ENCODE peak calls at places on chromosomes 12 and 14, in ten cellular contexts. Q is adrenal gland, E is A549, N is body of pancreas, H is transverse colon, D is H54, T is uterus, U is suprapubic skin, S is NB4, R is stomach. C is an unnamed sample.

GRCh38 chr12:43309845-43310405 is 242.1 kb downstream of the ADAMTS20 start:
- DNase-seq in S (no peak), Q (no peak), H (no peak), U (no peak), N (no peak), R (no peak), T (no peak), D (no peak), E (no peak), C (no peak)

GRCh38 chr12:109020750-109021380 is at the start of gene SVOP:
- DNase-seq in T (peak), R (peak), H (peak), U (peak), S (peak), D (peak), N (peak), E (peak), Q (peak), C (peak)

GRCh38 chr12:779745-780734 is 27.7 kb downstream of the WNK1 start:
- DNase-seq in D (no peak), H (no peak), T (no peak), E (peak), N (no peak), R (no peak), S (no peak), Q (no peak), U (no peak), C (no peak)

GRCh38 chr12:53005215-53005985 is 856 bp upstream of the EIF4B start:
- DNase-seq in S (peak), Q (peak), R (no peak), E (peak), D (no peak), T (peak), H (no peak), U (peak), N (peak), C (peak)

GRCh38 chr14:38171197-38171596 is 36.5 kb upstream of the SSTR1 start:
- DNase-seq in T (no peak), D (no peak), Q (no peak), S (no peak), N (no peak), U (no peak), E (no peak), H (no peak), R (no peak), C (no peak)

GRCh38 chr12:5171701-5172100 is 128.0 kb downstream of the KCNA5 start:
- DNase-seq in T (no peak), U (no peak), E (peak), S (peak), Q (peak), H (peak), R (no peak), D (no peak), N (peak), C (peak)

GRCh38 chr14:97657609-97658008 is 860.4 kb downstream of the VRK1 start:
- DNase-seq in H (no peak), D (no peak), E (no peak), R (no peak), N (no peak), U (no peak), S (no peak), T (no peak), Q (no peak), C (no peak)

GRCh38 chr12:69927145-69927544 is 102.1 kb downstream of the MYRFL start:
- DNase-seq in Q (no peak), T (no peak), S (peak), R (no peak), E (no peak), U (no peak), D (no peak), N (no peak), H (no peak), C (no peak)

GRCh38 chr12:122227341-122227740 is 1.5 kb upstream of the DIABLO start:
- DNase-seq in D (no peak), T (no peak), Q (no peak), E (no peak), S (no peak), U (peak), H (no peak), R (no peak), N (no peak), C (no peak)

GRCh38 chr14:55138091-55138490 is 9.0 kb downstream of the LGALS3 start:
- DNase-seq in D (no peak), S (peak), R (no peak), U (no peak), H (no peak), T (no peak), N (no peak), E (no peak), Q (no peak), C (no peak)

GRCh38 chr14:42378274-42378673 is 771.6 kb downstream of the LRFN5 start:
- DNase-seq in T (no peak), D (no peak), U (no peak), H (no peak), R (no peak), S (no peak), N (no peak), E (peak), Q (no peak), C (no peak)

GRCh38 chr12:40697566-40698257 is 5.5 kb downstream of the CNTN1 start:
- DNase-seq in N (no peak), R (no peak), D (no peak), Q (no peak), T (no peak), E (peak), U (no peak), H (no peak), S (no peak), C (no peak)

GRCh38 chr14:33774866-33775519 is 175.9 kb downstream of the EGLN3 start:
- DNase-seq in H (no peak), R (no peak), U (no peak), N (no peak), S (no peak), T (no peak), E (no peak), Q (no peak), D (no peak), C (no peak)

GRCh38 chr12:109716512-109717389 is 3.1 kb downstream of the FAM222A start:
- DNase-seq in Q (no peak), S (no peak), N (no peak), T (no peak), H (peak), R (no peak), E (no peak), U (peak), D (no peak), C (peak)

GRCh38 chr12:78406776-78407335 is 457.7 kb upstream of the SYT1 start:
- DNase-seq in Q (no peak), S (no peak), R (no peak), E (no peak), U (no peak), N (no peak), T (no peak), D (no peak), H (no peak), C (no peak)

GRCh38 chr12:57085999-57086950 is 2.6 kb upstream of the NAB2 start:
- DNase-seq in T (peak), R (peak), S (peak), N (peak), E (peak), Q (peak), H (peak), U (peak), D (no peak), C (peak)

GRCh38 chr12:75162845-75163244 is 46.8 kb downstream of the KCNC2 start:
- DNase-seq in N (no peak), D (no peak), S (no peak), T (no peak), Q (no peak), H (no peak), U (no peak), E (no peak), R (no peak), C (no peak)

GRCh38 chr14:105294142-105294597 is 6.6 kb downstream of the BRF1 start:
- DNase-seq in T (no peak), N (no peak), H (no peak), E (no peak), U (no peak), S (peak), R (no peak), Q (peak), D (no peak), C (peak)

GRCh38 chr14:60925286-60925685 is 55.6 kb downstream of the TRMT5 start:
- DNase-seq in U (no peak), H (no peak), R (no peak), D (no peak), N (no peak), T (no peak), E (no peak), Q (no peak), S (no peak), C (no peak)

GRCh38 chr12:116067892-116068291 is 209.6 kb downstream of the MED13L start:
- DNase-seq in U (no peak), Q (no peak), T (no peak), S (no peak), D (no peak), H (no peak), E (no peak), R (no peak), N (no peak), C (no peak)

GRCh38 chr14:85539510-85539909 is 9.6 kb downstream of the FLRT2 start:
- DNase-seq in D (no peak), N (no peak), T (no peak), U (no peak), H (no peak), E (no peak), Q (no peak), R (no peak), S (no peak), C (no peak)

GRCh38 chr12:122021193-122021821 is 377 bp upstream of the BCL7A start:
- DNase-seq in R (no peak), Q (peak), H (peak), N (peak), D (no peak), T (peak), S (peak), U (no peak), E (no peak), C (peak)

GRCh38 chr12:65668981-65669695 is 155.1 kb upstream of the HMGA2 start:
- DNase-seq in S (no peak), Q (no peak), H (no peak), E (no peak), D (no peak), R (no peak), U (no peak), N (no peak), T (no peak), C (no peak)

GRCh38 chr12:46794593-46795190 is 31.1 kb downstream of the SLC38A4 start:
- DNase-seq in T (no peak), D (no peak), S (no peak), Q (no peak), N (no peak), H (no peak), U (no peak), E (no peak), R (no peak), C (no peak)

GRCh38 chr12:99983721-99984258 is 946 bp downstream of the ANKS1B start:
- DNase-seq in D (peak), N (no peak), T (peak), E (peak), H (no peak), S (peak), U (no peak), Q (peak), R (no peak), C (no peak)

GRCh38 chr14:95071649-95072256 is 85.6 kb downstream of the DICER1 start:
- DNase-seq in D (no peak), Q (no peak), S (no peak), R (no peak), E (no peak), U (no peak), H (no peak), N (no peak), T (no peak), C (no peak)

GRCh38 chr12:59023861-59024424 is 103.6 kb upstream of the LRIG3 start:
- DNase-seq in S (no peak), R (no peak), Q (no peak), U (no peak), T (no peak), N (no peak), H (no peak), E (no peak), D (no peak), C (no peak)

GRCh38 chr12:130764073-130764472 is 48.0 kb upstream of the RIMBP2 start:
- DNase-seq in N (no peak), Q (no peak), H (no peak), R (no peak), U (no peak), E (peak), T (no peak), D (no peak), S (peak), C (no peak)

GRCh38 chr12:132861558-132861957 is 25.8 kb downstream of the CHFR start:
- DNase-seq in U (no peak), E (no peak), D (no peak), H (no peak), R (no peak), S (no peak), Q (no peak), N (no peak), T (no peak), C (no peak)

GRCh38 chr14:51691176-51691575 is 39.5 kb downstream of the FRMD6 start:
- DNase-seq in D (no peak), Q (no peak), E (no peak), U (no peak), H (no peak), S (no peak), N (no peak), R (no peak), T (no peak), C (no peak)

GRCh38 chr14:51638071-51638944 is 13.4 kb upstream of the FRMD6 start:
- DNase-seq in U (peak), T (no peak), R (no peak), Q (no peak), H (no peak), S (no peak), E (peak), N (no peak), D (no peak), C (no peak)

GRCh38 chr12:6167327-6168280 is 32.6 kb upstream of the CD9 start:
- DNase-seq in T (peak), U (peak), H (peak), Q (peak), D (peak), N (no peak), E (peak), S (peak), R (peak), C (peak)

GRCh38 chr12:67275380-67275913 is 6.3 kb downstream of the CAND1 start:
- DNase-seq in N (no peak), U (no peak), D (no peak), H (no peak), S (no peak), R (no peak), E (no peak), Q (no peak), T (no peak), C (no peak)

GRCh38 chr14:96637521-96637920 is 135.3 kb downstream of the PAPOLA start:
- DNase-seq in U (no peak), E (no peak), T (peak), Q (no peak), D (no peak), R (peak), N (no peak), H (no peak), S (no peak), C (no peak)

GRCh38 chr14:90578283-90578985 is 181.6 kb downstream of the CALM1 start:
- DNase-seq in Q (no peak), U (no peak), N (no peak), E (no peak), D (no peak), R (no peak), T (no peak), H (no peak), S (no peak), C (peak)

GRCh38 chr14:73786942-73787759 is 64.5 kb upstream of the PTGR2 start:
- DNase-seq in T (peak), Q (peak), S (peak), U (no peak), N (peak), R (peak), H (peak), D (no peak), E (peak), C (peak)
- TF ChIP-seq POLR2A in T (peak), Q (peak), S (peak), U (peak), N (peak), R (no peak), H (peak), D (peak), E (peak), C (no peak)

GRCh38 chr14:93206793-93207467 is at the start of the genes GON7 and UBR7:
- DNase-seq in Q (peak), D (peak), S (peak), N (peak), H (peak), U (peak), R (peak), E (peak), T (peak), C (peak)
- TF ChIP-seq POLR2A in Q (peak), D (peak), S (peak), N (peak), H (peak), U (no peak), R (no peak), E (peak), T (peak), C (no peak)

DNA sequence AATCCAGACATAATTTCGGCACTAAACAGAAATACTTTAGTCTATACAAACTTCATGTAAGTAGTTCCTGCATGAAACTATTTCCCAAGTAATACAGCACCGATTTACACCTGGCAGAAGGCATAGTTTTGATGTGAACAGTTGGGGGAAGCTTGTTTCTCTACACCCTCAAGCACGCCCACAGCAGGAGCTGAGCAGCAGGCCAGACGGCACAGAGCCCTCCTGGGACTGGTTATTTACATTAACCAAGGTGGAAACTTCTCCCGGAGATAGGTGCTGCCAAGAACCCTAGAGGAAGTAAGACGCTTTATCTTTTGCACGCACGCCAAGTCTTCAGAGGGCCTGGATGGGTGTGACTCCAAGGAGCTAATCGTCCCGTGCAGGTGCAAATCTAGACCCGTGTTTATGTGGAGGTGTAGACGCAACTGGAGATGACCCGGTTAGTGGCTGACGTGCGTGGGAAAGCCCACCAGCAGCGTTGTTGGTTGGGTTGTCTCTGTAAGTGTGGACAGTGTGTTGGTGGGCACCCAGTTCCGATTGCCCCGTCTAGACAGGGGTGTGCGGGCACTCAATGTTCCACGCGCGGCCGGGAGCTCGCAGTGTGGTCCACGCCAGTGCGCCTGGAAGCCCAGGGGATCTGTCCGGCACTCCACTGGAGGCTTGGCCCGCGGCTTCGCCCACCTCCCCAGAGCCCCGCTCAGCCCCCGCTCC is 767 bp upstream of the TCP11L2 start:
- DNase-seq in Q (peak), H (peak), E (peak), R (peak), T (no peak), D (peak), S (peak), N (peak), U (peak), C (no peak)
- TF ChIP-seq POLR2A in Q (no peak), H (peak), E (no peak), R (no peak), T (no peak), D (no peak), S (no peak), N (peak), U (no peak), C (no peak)

GRCh38 chr14:93984987-93985410 is 8.6 kb upstream of the ASB2 start:
- DNase-seq in U (no peak), N (peak), D (peak), R (no peak), H (peak), S (peak), T (peak), E (peak), Q (peak), C (no peak)
- TF ChIP-seq POLR2A in U (no peak), N (no peak), D (no peak), R (no peak), H (no peak), S (no peak), T (no peak), E (no peak), Q (no peak), C (no peak)

GRCh38 chr12:63779498-63780481 is at the start of gene RXYLT1:
- DNase-seq in S (peak), E (peak), T (peak), H (peak), R (peak), D (peak), U (peak), N (peak), Q (peak), C (peak)
- TF ChIP-seq POLR2A in S (peak), E (peak), T (peak), H (peak), R (no peak), D (peak), U (peak), N (peak), Q (peak), C (peak)

C was measured in heart left ventricle.